ENCODE peak calls at places on chromosomes 7 and 10, in ten cellular contexts. F, L, U, O, X, J, Y, B, G and R are unnamed samples.

GRCh38 chr7:55109384-55110167 is 90.8 kb downstream of the EGFR start:
- DNase-seq in J (no peak), G (no peak), B (peak; percentile 56), L (no peak), U (no peak), F (no peak), O (no peak), X (peak; percentile 96), Y (no peak), R (no peak)

GRCh38 chr7:45092100-45092930 is 3.5 kb upstream of the NACAD start:
- DNase-seq in B (peak; percentile 73), Y (no peak), F (no peak), J (no peak), U (no peak), O (no peak), X (peak; percentile 74), L (no peak), G (no peak), R (no peak)

GRCh38 chr10:75019360-75019759 is 92.1 kb upstream of the SAMD8 start:
- DNase-seq in G (no peak), X (peak; percentile 7), L (no peak), Y (no peak), O (no peak), B (peak; percentile 59), J (no peak), F (peak; percentile 37), U (no peak), R (no peak)

GRCh38 chr7:54839538-54840213 is 80.7 kb upstream of the SEC61G start:
- DNase-seq in Y (no peak), B (peak; percentile 81), L (peak; percentile 84), X (peak; percentile 73), F (no peak), U (peak; percentile 65), J (no peak), G (peak; percentile 52), O (no peak), R (peak; percentile 84)

GRCh38 chr7:154919324-154920222 is 83.4 kb downstream of the PAXIP1 start:
- DNase-seq in F (no peak), X (peak; percentile 13), G (peak; percentile 38), L (no peak), J (no peak), B (no peak), Y (no peak), O (peak; percentile 64), U (no peak), R (peak; percentile 38)

GRCh38 chr7:122883049-122883670 is 3.1 kb downstream of the CADPS2 start:
- DNase-seq in F (no peak), B (no peak), G (no peak), Y (no peak), U (no peak), J (no peak), L (no peak), O (no peak), X (no peak), R (no peak)

GRCh38 chr7:3013975-3014792 is 29.5 kb downstream of the CARD11 start:
- DNase-seq in F (no peak), G (no peak), U (no peak), O (no peak), X (no peak), Y (no peak), B (no peak), L (no peak), J (no peak), R (no peak)

GRCh38 chr7:45692031-45692430 is 117.9 kb downstream of the ADCY1 start:
- DNase-seq in L (peak; percentile 22), O (peak; percentile 64), U (peak; percentile 1), G (no peak), B (no peak), J (no peak), X (no peak), Y (no peak), F (no peak), R (no peak)

GRCh38 chr10:30378607-30379006 is 29.5 kb upstream of the MTPAP start:
- DNase-seq in J (no peak), G (no peak), B (no peak), U (no peak), Y (no peak), O (no peak), L (peak; percentile 22), X (peak; percentile 42), F (no peak), R (no peak)

GRCh38 chr10:75253281-75254220 is 17.8 kb upstream of the COMTD1 start:
- DNase-seq in U (no peak), L (peak; percentile 13), Y (no peak), J (no peak), X (peak; percentile 38), G (no peak), O (no peak), F (no peak), B (no peak), R (no peak)

GRCh38 chr7:107559864-107560263 is 3.9 kb downstream of the COG5 start:
- DNase-seq in O (no peak), G (no peak), J (no peak), Y (no peak), X (peak; percentile 55), B (peak; percentile 73), L (no peak), U (no peak), F (no peak), R (no peak)

DNA sequence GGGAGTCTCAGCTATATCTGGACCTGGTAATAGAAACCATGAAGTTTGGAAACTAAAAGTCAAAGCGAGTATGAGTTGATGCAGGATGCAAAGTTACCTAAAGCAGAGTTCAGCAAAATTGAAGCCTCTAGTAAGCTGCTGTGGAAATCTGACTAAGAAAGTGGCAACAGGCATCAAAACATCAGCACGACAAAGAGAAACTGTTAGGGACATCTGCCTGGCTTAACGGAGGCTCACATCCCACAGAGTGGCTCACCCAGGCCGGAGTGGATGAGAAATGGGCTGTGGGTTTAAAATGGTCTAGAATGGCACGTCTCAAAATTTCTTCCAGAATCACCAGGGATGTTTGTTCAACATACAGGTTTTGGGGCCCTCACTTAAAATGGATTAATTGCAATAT is 164.1 kb upstream of the NPY start:
- DNase-seq in X (no peak), U (no peak), G (no peak), J (no peak), Y (no peak), O (no peak), F (no peak), B (no peak), L (no peak), R (no peak)
- H3K27ac ChIP-seq in X (no peak overlapping the region), U (no peak overlapping the region), G (no peak overlapping the region), J (no peak overlapping the region), Y (no peak overlapping the region), O (no peak overlapping the region), F (no peak overlapping the region), B (no peak overlapping the region), L (no peak overlapping the region), R (no peak overlapping the region)

DNA sequence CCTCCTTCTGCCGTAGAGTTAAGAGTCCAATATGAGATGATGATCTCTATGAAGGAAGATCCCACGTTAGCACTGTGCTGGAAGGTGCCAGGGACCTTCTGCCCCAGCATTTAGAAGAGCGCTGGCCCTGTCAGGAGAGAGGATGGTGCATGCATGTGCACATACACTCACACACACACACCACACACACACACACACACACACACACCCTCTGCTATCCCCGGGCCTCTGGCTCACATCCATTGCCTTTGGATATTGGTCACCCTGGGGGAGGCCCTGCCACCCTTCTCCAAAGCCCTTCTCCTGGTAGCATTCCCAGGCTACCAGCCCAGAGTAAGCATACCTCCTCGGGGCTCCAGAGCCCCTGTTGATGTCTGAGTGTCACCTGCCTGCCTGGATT is 14.9 kb downstream of the ZCCHC24 start:
- DNase-seq in G (no peak), O (no peak), B (no peak), J (peak; percentile 17), X (no peak), L (no peak), U (no peak), Y (no peak), F (no peak), R (no peak)
- H3K27ac ChIP-seq in G (no peak overlapping the region), O (peak overlapping the region; percentile 96), B (peak overlapping the region; percentile 10), J (peak overlapping the region; percentile 95), X (no peak overlapping the region), L (peak overlapping the region; percentile 72), U (peak overlapping the region; percentile 98), Y (no peak overlapping the region), F (no peak overlapping the region), R (no peak overlapping the region)

GRCh38 chr7:35993663-35994622 is 159.1 kb upstream of the EEPD1 start:
- DNase-seq in F (no peak), Y (no peak), L (no peak), O (no peak), U (no peak), X (peak; percentile 56), G (no peak), J (no peak), B (peak; percentile 15), R (no peak)
- H3K27ac ChIP-seq in F (no peak overlapping the region), Y (no peak overlapping the region), L (no peak overlapping the region), O (no peak overlapping the region), U (no peak overlapping the region), X (no peak overlapping the region), G (no peak overlapping the region), J (no peak overlapping the region), B (no peak overlapping the region), R (no peak overlapping the region)

DNA sequence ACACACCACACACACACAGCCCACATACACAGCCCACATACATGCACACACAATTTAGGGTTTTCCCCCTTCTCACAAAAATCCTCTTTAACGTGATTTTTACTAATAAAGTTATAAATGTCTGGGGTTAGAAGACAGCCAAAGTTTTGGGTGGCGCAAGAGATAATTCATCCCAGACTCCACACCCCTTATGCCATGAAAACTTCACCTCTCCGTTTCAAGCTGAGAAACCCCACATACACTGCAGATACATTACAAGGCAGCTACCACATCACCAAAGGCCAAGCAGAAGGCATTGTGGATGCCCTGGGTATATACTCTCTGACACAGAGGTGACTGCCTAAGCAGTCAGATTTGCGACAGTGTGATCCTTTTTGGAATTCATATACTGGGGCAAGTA is 130.0 kb downstream of the TCF7L2 start:
- DNase-seq in Y (no peak), J (no peak), X (no peak), L (no peak), O (no peak), U (no peak), G (no peak), B (no peak), F (no peak), R (no peak)
- H3K27ac ChIP-seq in Y (no peak overlapping the region), J (no peak overlapping the region), X (no peak overlapping the region), L (no peak overlapping the region), O (no peak overlapping the region), U (no peak overlapping the region), G (no peak overlapping the region), B (no peak overlapping the region), F (no peak overlapping the region), R (no peak overlapping the region)

DNA sequence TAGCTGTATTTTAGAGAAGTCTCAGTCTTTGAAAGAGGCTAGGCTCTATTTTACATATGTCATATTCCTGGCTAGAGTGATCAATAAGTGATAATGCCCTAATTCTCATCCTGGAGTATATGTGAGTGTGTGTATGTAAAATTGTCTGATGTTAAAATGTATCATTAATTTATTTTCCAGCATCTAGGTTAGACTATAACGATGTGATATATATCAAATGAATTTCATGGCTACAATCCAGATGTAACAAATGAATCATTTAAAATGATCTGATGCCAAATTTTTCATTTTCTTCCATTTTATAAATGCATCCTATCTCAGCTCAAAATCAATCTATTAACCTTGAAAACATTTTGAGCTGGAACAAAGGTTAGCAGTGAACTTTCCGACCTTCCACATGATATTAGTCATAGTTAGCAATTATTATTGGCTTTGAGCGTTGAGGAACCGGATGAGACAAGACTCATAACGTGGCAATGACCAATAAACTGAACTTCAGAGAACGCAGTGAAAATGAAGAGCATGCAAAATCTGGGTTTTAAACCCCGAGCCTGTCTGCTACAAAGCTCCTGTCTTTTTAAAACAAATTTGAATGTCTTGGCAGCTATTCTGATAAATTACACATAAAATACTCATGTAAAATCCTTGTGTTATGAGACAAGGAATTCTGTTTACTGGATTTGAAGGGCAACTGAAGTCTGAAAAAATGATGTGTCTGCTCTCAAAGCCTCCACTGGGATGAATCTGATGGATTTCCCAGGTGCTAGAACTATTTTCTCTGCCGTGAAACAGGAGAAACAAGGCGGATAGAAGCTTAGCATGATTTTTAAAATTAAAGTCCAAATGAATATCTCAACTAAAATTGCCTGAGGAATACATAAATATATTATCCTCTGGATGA is 74.6 kb upstream of the ITGB1 start:
- DNase-seq in J (no peak), L (no peak), U (no peak), F (no peak), O (no peak), G (no peak), X (peak; percentile 85), B (peak; percentile 83), Y (no peak), R (no peak)
- H3K27ac ChIP-seq in J (no peak overlapping the region), L (peak overlapping the region; percentile 3), U (peak overlapping the region; percentile 33), F (no peak overlapping the region), O (no peak overlapping the region), G (no peak overlapping the region), X (peak overlapping the region; percentile 69), B (peak overlapping the region; percentile 80), Y (no peak overlapping the region), R (no peak overlapping the region)